ENCODE peak calls at places on chromosomes 1 and 21, in five cellular contexts. One of them, this sample, is unnamed. For H4K20me1, the result is how much of the 10 kb centered on the place peaks cover.

GRCh38 chr1:168506204-168506819 is 37.5 kb downstream of the XCL2 start:
- DNase-seq in GM23338: no peak
- DNase-seq in Karpas-422: no peak
- DNase-seq in fibroblast of lung: peak
- DNase-seq in PC-3: peak
- DNase-seq in this sample: no peak

GRCh38 chr1:180893614-180894013 is 19.1 kb upstream of the KIAA1614 start:
- DNase-seq in GM23338: no peak
- DNase-seq in Karpas-422: no peak
- DNase-seq in PC-3: no peak
- DNase-seq in fibroblast of lung: no peak
- DNase-seq in this sample: no peak

GRCh38 chr1:19525607-19526545 is 40.5 kb upstream of the CAPZB start:
- DNase-seq in PC-3: peak
- DNase-seq in Karpas-422: no peak
- DNase-seq in fibroblast of lung: no peak
- DNase-seq in GM23338: no peak
- DNase-seq in this sample: no peak

GRCh38 chr1:215600867-215601266 is 33.8 kb downstream of the KCTD3 start:
- DNase-seq in GM23338: no peak
- DNase-seq in Karpas-422: no peak
- DNase-seq in fibroblast of lung: no peak
- DNase-seq in PC-3: no peak
- DNase-seq in this sample: no peak

GRCh38 chr1:92953491-92953890 is 7.8 kb downstream of the DIPK1A start:
- DNase-seq in PC-3: no peak
- DNase-seq in fibroblast of lung: no peak
- DNase-seq in Karpas-422: no peak
- DNase-seq in GM23338: no peak
- DNase-seq in this sample: no peak

GRCh38 chr1:80639777-80640533 is 1160.8 kb upstream of the ADGRL2 start:
- DNase-seq in GM23338: no peak
- DNase-seq in PC-3: no peak
- DNase-seq in Karpas-422: no peak
- DNase-seq in fibroblast of lung: no peak
- DNase-seq in this sample: no peak

GRCh38 chr1:237324226-237324625 is 282.2 kb downstream of the RYR2 start:
- DNase-seq in Karpas-422: no peak
- DNase-seq in PC-3: no peak
- DNase-seq in fibroblast of lung: no peak
- DNase-seq in GM23338: no peak
- DNase-seq in this sample: no peak

GRCh38 chr21:45535341-45536081 is 6.7 kb downstream of the SLC19A1 start:
- DNase-seq in PC-3: no peak
- DNase-seq in Karpas-422: no peak
- DNase-seq in GM23338: no peak
- DNase-seq in fibroblast of lung: no peak
- DNase-seq in this sample: no peak

GRCh38 chr1:233443040-233443439 is 115.5 kb downstream of the MAP3K21 start:
- DNase-seq in Karpas-422: no peak
- DNase-seq in fibroblast of lung: no peak
- DNase-seq in PC-3: peak
- DNase-seq in GM23338: no peak
- DNase-seq in this sample: no peak

GRCh38 chr1:64898107-64898861 is 68.1 kb downstream of the JAK1 start:
- DNase-seq in PC-3: peak
- DNase-seq in GM23338: peak
- DNase-seq in Karpas-422: no peak
- DNase-seq in fibroblast of lung: peak
- DNase-seq in this sample: no peak

GRCh38 chr1:11707621-11708276 is 16.2 kb downstream of the DRAXIN start:
- DNase-seq in Karpas-422: peak
- DNase-seq in GM23338: no peak
- DNase-seq in PC-3: no peak
- DNase-seq in fibroblast of lung: no peak
- DNase-seq in this sample: peak

GRCh38 chr21:39660191-39660590 is 47.5 kb downstream of the B3GALT5 start:
- DNase-seq in Karpas-422: no peak
- DNase-seq in fibroblast of lung: peak
- DNase-seq in PC-3: peak
- DNase-seq in GM23338: no peak
- DNase-seq in this sample: peak

GRCh38 chr1:22075718-22076117 is 23.2 kb downstream of the CDC42 start:
- DNase-seq in PC-3: no peak
- DNase-seq in fibroblast of lung: no peak
- DNase-seq in Karpas-422: no peak
- DNase-seq in GM23338: no peak
- DNase-seq in this sample: no peak

GRCh38 chr1:22080184-22080583 is 27.7 kb downstream of the CDC42 start:
- DNase-seq in GM23338: no peak
- DNase-seq in fibroblast of lung: no peak
- DNase-seq in Karpas-422: no peak
- DNase-seq in PC-3: no peak
- DNase-seq in this sample: no peak

GRCh38 chr1:22076346-22076745 is 23.8 kb downstream of the CDC42 start:
- DNase-seq in PC-3: no peak
- DNase-seq in Karpas-422: no peak
- DNase-seq in fibroblast of lung: no peak
- DNase-seq in GM23338: no peak
- DNase-seq in this sample: no peak

GRCh38 chr1:22078133-22078532 is 25.6 kb downstream of the CDC42 start:
- DNase-seq in fibroblast of lung: no peak
- DNase-seq in GM23338: no peak
- DNase-seq in Karpas-422: no peak
- DNase-seq in PC-3: no peak
- DNase-seq in this sample: no peak

DNA sequence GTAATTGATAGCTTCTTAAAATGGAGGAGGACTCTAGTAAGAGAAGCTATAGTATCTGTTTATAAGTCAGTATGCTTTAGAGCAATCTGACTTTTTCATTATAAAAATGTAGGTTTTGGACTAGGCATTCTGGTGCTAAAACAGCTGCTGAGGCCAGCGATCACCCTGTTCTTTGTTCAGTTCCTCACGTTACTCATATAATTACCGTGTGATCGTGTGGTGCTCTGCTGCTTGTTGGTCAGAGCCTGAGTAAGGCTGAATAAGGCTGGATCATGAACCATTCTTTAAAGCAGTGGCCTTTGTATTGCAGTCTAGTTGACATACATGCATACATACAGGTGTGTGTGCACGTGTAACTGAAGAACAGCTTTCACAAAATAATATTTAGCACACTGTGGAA is 25.2 kb downstream of the CDC42 start:
- DNase-seq in fibroblast of lung: no peak
- DNase-seq in GM23338: no peak
- DNase-seq in PC-3: no peak
- DNase-seq in Karpas-422: no peak
- DNase-seq in this sample: no peak
- H4K20me1 ChIP-seq in fibroblast of lung: under half
- H4K20me1 ChIP-seq in GM23338: under half
- H4K20me1 ChIP-seq in PC-3: half or more
- H4K20me1 ChIP-seq in Karpas-422: half or more
- H4K20me1 ChIP-seq in this sample: half or more

GRCh38 chr1:235325139-235325538 is 2.8 kb downstream of the ARID4B start:
- DNase-seq in Karpas-422: peak
- DNase-seq in fibroblast of lung: no peak
- DNase-seq in GM23338: no peak
- DNase-seq in PC-3: no peak
- DNase-seq in this sample: no peak
- H4K20me1 ChIP-seq in Karpas-422: under half
- H4K20me1 ChIP-seq in fibroblast of lung: under half
- H4K20me1 ChIP-seq in GM23338: under half
- H4K20me1 ChIP-seq in PC-3: under half
- H4K20me1 ChIP-seq in this sample: half or more

GRCh38 chr1:44514673-44515072 is 109.6 kb downstream of the RNF220 start:
- DNase-seq in Karpas-422: no peak
- DNase-seq in fibroblast of lung: no peak
- DNase-seq in PC-3: peak
- DNase-seq in GM23338: no peak
- DNase-seq in this sample: no peak

GRCh38 chr1:44511363-44511762 is 106.3 kb downstream of the RNF220 start:
- DNase-seq in PC-3: no peak
- DNase-seq in Karpas-422: no peak
- DNase-seq in fibroblast of lung: no peak
- DNase-seq in GM23338: no peak
- DNase-seq in this sample: no peak

GRCh38 chr1:44511769-44512168 is 106.7 kb downstream of the RNF220 start:
- DNase-seq in PC-3: no peak
- DNase-seq in Karpas-422: no peak
- DNase-seq in GM23338: no peak
- DNase-seq in fibroblast of lung: no peak
- DNase-seq in this sample: peak

GRCh38 chr1:44513111-44513510 is 108.1 kb downstream of the RNF220 start:
- DNase-seq in fibroblast of lung: no peak
- DNase-seq in PC-3: no peak
- DNase-seq in Karpas-422: no peak
- DNase-seq in GM23338: no peak
- DNase-seq in this sample: no peak

DNA sequence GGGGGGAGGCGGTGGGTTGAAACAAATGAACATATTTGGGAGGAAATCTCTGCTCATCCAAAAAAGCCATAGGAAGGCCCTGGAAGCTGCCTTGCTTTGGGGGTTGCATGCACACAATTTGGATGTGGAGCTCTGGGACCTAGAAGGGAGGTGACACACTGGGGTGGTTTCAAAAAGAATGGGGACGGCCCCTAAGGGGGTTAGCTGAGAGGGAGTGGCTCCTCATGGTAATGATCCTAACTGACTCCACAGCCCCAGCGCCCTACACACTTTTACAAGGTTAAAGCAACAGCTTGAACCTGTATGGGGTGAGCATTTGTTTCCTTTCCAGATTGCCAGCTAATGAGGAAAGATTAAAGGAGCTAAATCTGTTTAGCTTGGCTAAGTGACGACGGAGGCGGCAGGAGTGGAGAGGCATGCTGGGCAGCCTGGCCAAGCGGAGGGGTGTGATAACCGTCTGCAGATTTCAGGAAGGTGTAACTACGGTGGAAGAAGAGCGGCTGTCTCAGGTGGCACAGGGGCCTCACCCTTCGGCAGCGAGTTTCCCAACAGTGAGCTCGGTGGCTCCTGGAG is 107.3 kb downstream of the RNF220 start:
- DNase-seq in fibroblast of lung: no peak
- DNase-seq in GM23338: no peak
- DNase-seq in Karpas-422: no peak
- DNase-seq in PC-3: no peak
- DNase-seq in this sample: no peak
- H4K20me1 ChIP-seq in fibroblast of lung: under half
- H4K20me1 ChIP-seq in GM23338: under half
- H4K20me1 ChIP-seq in Karpas-422: under half
- H4K20me1 ChIP-seq in PC-3: under half
- H4K20me1 ChIP-seq in this sample: under half

GRCh38 chr1:35476099-35476674 is 81.0 kb downstream of the KIAA0319L start:
- DNase-seq in Karpas-422: no peak
- DNase-seq in fibroblast of lung: no peak
- DNase-seq in GM23338: no peak
- DNase-seq in PC-3: peak
- DNase-seq in this sample: no peak
- H4K20me1 ChIP-seq in Karpas-422: under half
- H4K20me1 ChIP-seq in fibroblast of lung: under half
- H4K20me1 ChIP-seq in GM23338: under half
- H4K20me1 ChIP-seq in PC-3: under half
- H4K20me1 ChIP-seq in this sample: under half

DNA sequence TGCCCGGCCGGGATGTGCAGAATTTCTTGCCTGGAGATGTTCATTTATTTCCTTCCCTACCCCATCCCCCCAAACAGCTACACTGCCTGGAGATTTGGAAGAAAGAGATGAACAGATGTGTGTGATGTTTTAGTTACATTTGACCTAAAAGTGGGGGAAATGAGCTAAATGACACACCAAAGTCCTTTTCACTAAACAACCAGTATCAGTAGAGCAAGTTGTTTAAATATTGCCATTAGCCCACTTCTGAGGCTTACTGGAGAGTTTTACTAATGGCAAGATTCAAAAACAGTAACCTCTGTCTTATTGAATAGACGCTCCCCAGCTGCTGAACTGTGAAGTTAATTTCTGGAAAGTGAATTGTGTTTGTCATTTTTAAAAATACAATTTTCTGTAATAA is 100.1 kb downstream of the RUNX1 start:
- DNase-seq in GM23338: no peak
- DNase-seq in fibroblast of lung: peak
- DNase-seq in PC-3: no peak
- DNase-seq in Karpas-422: no peak
- DNase-seq in this sample: no peak
- H4K20me1 ChIP-seq in GM23338: under half
- H4K20me1 ChIP-seq in fibroblast of lung: under half
- H4K20me1 ChIP-seq in PC-3: under half
- H4K20me1 ChIP-seq in Karpas-422: under half
- H4K20me1 ChIP-seq in this sample: under half

This sample was measured in SK-N-SH.